ENCODE peak calls at places on chromosomes 3 and 15, in five cellular contexts. U, F, I, Q and S are unnamed samples.

GRCh38 chr15:48774484-48774883 is 36.4 kb downstream of the CEP152 start:
- DNase-seq in F (no peak), Q (no peak), I (no peak), U (no peak), S (no peak)

GRCh38 chr3:4395448-4395847 is 71.6 kb downstream of the SUMF1 start:
- DNase-seq in I (no peak), Q (no peak), F (no peak), U (no peak), S (no peak)

GRCh38 chr3:169666079-169666436 is 2.5 kb upstream of the MECOM start:
- DNase-seq in U (no peak), I (no peak), F (no peak), Q (no peak), S (no peak)

GRCh38 chr15:52150878-52151277 is 38.3 kb upstream of the BCL2L10 start:
- DNase-seq in F (no peak), Q (no peak), I (no peak), U (no peak), S (peak)

GRCh38 chr3:32406481-32407408 is 15.1 kb downstream of the CMTM7 start:
- DNase-seq in F (no peak), Q (no peak), I (no peak), U (no peak), S (no peak)

GRCh38 chr15:65824941-65825544 is 33.0 kb upstream of the DENND4A start:
- DNase-seq in I (no peak), U (no peak), F (peak), Q (no peak), S (no peak)

GRCh38 chr3:121958801-121959200 is 63.2 kb downstream of the ILDR1 start:
- DNase-seq in Q (no peak), F (no peak), I (no peak), U (no peak), S (no peak)

GRCh38 chr3:72329354-72329753 is 518.9 kb downstream of the SHQ1 start:
- DNase-seq in I (no peak), U (no peak), Q (peak), F (peak), S (no peak)

GRCh38 chr15:85324202-85324601 is 56.2 kb upstream of the AKAP13 start:
- DNase-seq in F (no peak), U (no peak), Q (no peak), I (no peak), S (no peak)